ENCODE peak calls at places on chromosome X, in eight cellular contexts. D, P, F, U, C, M, H and T are unnamed samples.

GRCh38 chrX:130402211-130402684 is 461 bp downstream of the RBMX2 start:
- DNase-seq in D (no peak), P (no peak), F (no peak), U (no peak), C (no peak), M (no peak), H (no peak), T (no peak)

GRCh38 chrX:16946971-16947562 is 609 bp downstream of the REPS2 start:
- DNase-seq in D (no peak), P (peak), F (no peak), U (no peak), C (no peak), M (no peak), H (peak), T (peak)

GRCh38 chrX:16785247-16786138 is 773 bp upstream of the TXLNG start:
- DNase-seq in D (no peak), P (peak), F (no peak), U (no peak), C (no peak), M (no peak), H (peak), T (peak)

GRCh38 chrX:16282209-16282608 is 114.9 kb downstream of the MAGEB17 start:
- DNase-seq in D (no peak), P (no peak), F (no peak), U (no peak), C (no peak), M (no peak), H (no peak), T (no peak)

GRCh38 chrX:22186165-22186564 is 86.5 kb upstream of the CBLL2 start:
- DNase-seq in D (no peak), P (no peak), F (no peak), U (no peak), C (no peak), M (no peak), H (no peak), T (no peak)

GRCh38 chrX:133838761-133839676 is 146.4 kb downstream of the GPC3 start:
- DNase-seq in D (peak), P (peak), F (peak), U (peak), C (peak), M (no peak), H (no peak), T (no peak)

GRCh38 chrX:70052895-70053615 is 3.3 kb upstream of the AWAT2 start:
- DNase-seq in D (no peak), P (no peak), F (no peak), U (peak), C (no peak), M (no peak), H (no peak), T (no peak)

GRCh38 chrX:107482046-107482445 is 32.6 kb downstream of the FRMPD3 start:
- DNase-seq in D (no peak), P (no peak), F (no peak), U (no peak), C (no peak), M (no peak), H (no peak), T (no peak)

GRCh38 chrX:94977562-94977961 is 1303.6 kb downstream of the FAM133A start:
- DNase-seq in D (no peak), P (no peak), F (no peak), U (no peak), C (no peak), M (no peak), H (no peak), T (no peak)

GRCh38 chrX:78619829-78620228 is 39.3 kb downstream of the RTL3 start:
- DNase-seq in D (peak), P (peak), F (no peak), U (peak), C (peak), M (no peak), H (no peak), T (no peak)

GRCh38 chrX:37060999-37061398 is 52.8 kb downstream of the FAM47C start:
- DNase-seq in D (peak), P (no peak), F (no peak), U (peak), C (peak), M (no peak), H (no peak), T (no peak)

GRCh38 chrX:38805294-38806053 is 4.2 kb downstream of the MID1IP1 start:
- DNase-seq in D (peak), P (peak), F (no peak), U (peak), C (peak), M (no peak), H (peak), T (peak)

GRCh38 chrX:31423575-31424284 is 351.9 kb upstream of the FTHL17 start:
- DNase-seq in D (peak), P (peak), F (peak), U (peak), C (peak), M (no peak), H (no peak), T (no peak)
- TF ChIP-seq CTCF in D (peak), P (peak), F (peak), U (peak), C (peak), M (peak), H (no peak), T (no peak)

DNA sequence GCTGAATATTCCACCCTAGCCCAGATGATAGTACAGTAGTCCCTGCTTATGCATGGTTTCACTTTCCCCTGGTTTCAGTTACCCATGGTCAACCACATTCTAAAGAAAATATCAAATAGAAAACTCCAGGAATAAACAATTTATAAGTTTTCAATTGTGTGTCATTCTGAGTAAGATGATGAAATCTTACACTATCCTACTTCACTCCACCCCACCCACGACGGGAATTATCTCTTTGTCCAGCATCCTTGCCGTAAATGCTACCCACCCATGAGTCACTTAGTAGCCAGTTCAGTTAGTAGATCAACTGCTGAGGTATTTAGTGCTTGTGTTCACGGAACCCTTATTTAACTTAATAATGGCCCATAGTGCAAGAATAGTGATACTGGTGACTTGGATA is 91.4 kb downstream of the KLHL13 start:
- DNase-seq in D (peak), P (no peak), F (no peak), U (no peak), C (no peak), M (no peak), H (no peak), T (no peak)
- H3K4me3 ChIP-seq in D (no peak), P (no peak), F (no peak), U (no peak), C (no peak), M (no peak), H (no peak), T (no peak)

DNA sequence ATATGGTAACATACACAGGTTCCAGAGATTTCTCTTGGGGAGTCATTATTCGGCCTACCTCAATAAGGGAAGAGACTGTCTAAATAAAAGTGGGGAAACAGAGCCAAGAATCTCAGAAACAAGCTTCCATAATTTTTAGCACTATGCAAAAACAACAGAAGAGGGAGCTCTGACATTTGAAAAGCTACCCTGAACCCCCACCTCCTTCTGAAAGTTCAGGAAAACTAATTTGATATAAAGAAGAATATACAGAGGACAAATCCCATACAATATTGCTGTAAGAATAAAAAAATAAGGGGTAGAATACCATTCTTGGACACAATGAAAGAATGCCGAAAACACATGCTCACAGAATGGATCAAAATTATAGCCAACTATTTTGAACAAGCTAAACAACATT is 14.3 kb upstream of the ZNF41 start:
- DNase-seq in D (peak), P (no peak), F (no peak), U (peak), C (peak), M (no peak), H (no peak), T (no peak)
- TF ChIP-seq CTCF in D (peak), P (no peak), F (peak), U (peak), C (peak), M (no peak), H (peak), T (peak)

GRCh38 chrX:148517191-148517590 is 16.8 kb downstream of the AFF2 start:
- DNase-seq in D (no peak), P (no peak), F (no peak), U (no peak), C (no peak), M (no peak), H (no peak), T (no peak)

DNA sequence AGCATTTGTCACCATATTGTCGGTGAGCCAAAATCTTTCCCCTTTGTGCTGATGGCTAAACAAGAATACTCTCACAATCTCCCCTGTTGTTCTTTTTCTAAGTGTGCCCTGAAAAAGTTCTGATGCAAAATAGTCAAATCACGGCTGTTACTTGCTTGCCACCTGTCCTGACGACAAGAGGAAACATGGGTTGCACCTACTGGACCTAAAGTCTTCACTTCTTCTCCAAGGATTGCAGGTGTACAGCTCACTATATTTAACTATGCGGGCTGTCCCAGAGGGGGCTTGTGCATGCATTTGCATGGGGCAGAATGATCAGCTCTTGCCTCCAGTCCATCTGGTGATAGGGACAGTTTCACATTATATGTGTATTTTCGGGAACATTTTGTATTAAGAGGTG is 21.6 kb downstream of the AFF2 start:
- DNase-seq in D (no peak), P (no peak), F (no peak), U (no peak), C (no peak), M (no peak), H (no peak), T (no peak)
- H3K4me3 ChIP-seq in D (no peak), P (no peak), F (no peak), U (no peak), C (no peak), M (no peak), H (no peak), T (no peak)

DNA sequence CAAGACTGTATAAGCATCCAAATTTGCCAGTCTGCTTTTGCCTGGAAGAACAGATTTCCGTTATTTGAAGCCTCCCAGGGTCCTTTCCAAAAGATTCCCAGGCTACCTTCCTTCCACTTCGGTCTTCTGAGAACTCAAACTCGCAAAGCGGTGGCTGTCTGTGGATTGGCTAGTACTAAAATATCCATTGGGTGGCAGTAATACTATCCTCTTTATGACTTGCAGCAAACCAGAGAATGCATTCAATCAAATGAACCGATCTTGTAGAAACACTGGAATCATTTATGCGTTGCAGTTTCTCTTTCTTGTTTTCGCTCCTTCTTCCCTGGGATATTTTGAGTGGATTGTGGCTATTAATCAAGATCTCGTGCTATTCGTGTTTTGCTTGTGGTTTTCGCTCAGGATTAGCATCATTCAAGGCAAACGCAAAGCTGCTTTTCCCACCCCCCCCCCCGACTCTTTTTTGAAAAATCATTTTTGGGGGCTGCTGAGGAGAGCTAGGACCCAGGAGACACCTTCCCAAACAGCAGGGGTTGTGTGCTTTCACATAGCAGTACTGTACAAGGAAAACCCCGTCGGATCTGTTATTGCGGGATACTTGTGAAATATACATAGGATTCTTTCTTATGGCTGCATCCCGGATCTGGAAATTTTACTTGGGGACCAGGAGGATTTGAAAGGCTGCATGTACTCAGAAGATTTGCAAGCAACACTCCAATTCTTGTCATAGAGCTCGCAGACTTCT is at the start of gene IL1RAPL1:
- DNase-seq in D (peak), P (no peak), F (peak), U (peak), C (peak), M (no peak), H (no peak), T (no peak)
- TF ChIP-seq CTCF in D (peak), P (no peak), F (no peak), U (peak), C (peak), M (no peak), H (no peak), T (no peak)

DNA sequence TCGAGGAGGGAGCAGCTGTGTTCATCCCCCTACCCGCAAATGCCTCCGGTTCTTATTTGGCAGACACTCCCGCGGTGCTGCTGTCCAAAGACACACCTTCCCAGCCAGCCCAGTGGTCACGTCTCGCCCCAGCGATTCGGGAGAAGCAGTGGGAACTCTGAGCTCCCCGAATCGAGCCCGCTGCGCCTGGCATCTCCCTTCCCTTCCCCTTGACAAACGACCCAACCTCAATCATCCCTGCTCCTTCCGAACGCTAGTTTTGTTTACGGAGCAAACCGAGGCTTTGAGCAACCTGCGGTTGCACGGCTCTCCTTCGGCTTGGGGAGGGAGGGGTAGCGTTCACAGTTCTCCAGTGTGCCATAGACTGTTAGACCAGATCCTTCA is 299 bp upstream of the FRMPD4 start:
- DNase-seq in D (no peak), P (no peak), F (no peak), U (no peak), C (no peak), M (no peak), H (no peak), T (no peak)
- H3K4me3 ChIP-seq in D (peak), P (peak), F (no peak), U (peak), C (peak), M (peak), H (no peak), T (no peak)